ENCODE peak calls at places on chromosome 20, in nine cellular contexts. One of them, this sample, is unnamed.
A peak's percentile ranks its signal among the peaks of the same experiment; 100 is the strongest.

GRCh38 chr20:44496976-44497375 is 21.3 kb downstream of the TTPAL start:
- DNase-seq in G401: no peak
- DNase-seq in SW480: peak; percentile 64
- DNase-seq in effector CD4-positive, alpha-beta T cell: no peak
- DNase-seq in activated CD4-positive, alpha-beta T cell treated with anti-CD3 and anti-CD28 coated beads, Interleukin-2, amount 50 U/mL, for 1 hour: no peak
- DNase-seq in AG08395: peak; percentile 55
- DNase-seq in brain microvascular endothelial cell: peak; percentile 82
- DNase-seq in LoVo: no peak
- DNase-seq in HTR-8/SVneo: peak; percentile 82
- DNase-seq in this sample: no peak

GRCh38 chr20:62523473-62524203 is 47.8 kb upstream of the GATA5 start:
- DNase-seq in G401: no peak
- DNase-seq in SW480: peak; percentile 98
- DNase-seq in effector CD4-positive, alpha-beta T cell: peak; percentile 12
- DNase-seq in activated CD4-positive, alpha-beta T cell treated with anti-CD3 and anti-CD28 coated beads, Interleukin-2, amount 50 U/mL, for 1 hour: peak; percentile 36
- DNase-seq in AG08395: peak; percentile 22
- DNase-seq in brain microvascular endothelial cell: no peak
- DNase-seq in LoVo: peak; percentile 60
- DNase-seq in HTR-8/SVneo: no peak
- DNase-seq in this sample: peak; percentile 55

GRCh38 chr20:38658879-38659612 is 57.4 kb downstream of the ARHGAP40 start:
- DNase-seq in G401: peak; percentile 45
- DNase-seq in SW480: peak; percentile 73
- DNase-seq in effector CD4-positive, alpha-beta T cell: peak; percentile 10
- DNase-seq in activated CD4-positive, alpha-beta T cell treated with anti-CD3 and anti-CD28 coated beads, Interleukin-2, amount 50 U/mL, for 1 hour: peak; percentile 35
- DNase-seq in AG08395: peak; percentile 43
- DNase-seq in brain microvascular endothelial cell: no peak
- DNase-seq in LoVo: peak; percentile 37
- DNase-seq in HTR-8/SVneo: peak; percentile 78
- DNase-seq in this sample: peak; percentile 44

GRCh38 chr20:2753456-2754040 is 46.9 kb downstream of the CPXM1 start:
- DNase-seq in G401: no peak
- DNase-seq in SW480: no peak
- DNase-seq in effector CD4-positive, alpha-beta T cell: no peak
- DNase-seq in activated CD4-positive, alpha-beta T cell treated with anti-CD3 and anti-CD28 coated beads, Interleukin-2, amount 50 U/mL, for 1 hour: no peak
- DNase-seq in AG08395: no peak
- DNase-seq in brain microvascular endothelial cell: no peak
- DNase-seq in LoVo: no peak
- DNase-seq in HTR-8/SVneo: no peak
- DNase-seq in this sample: no peak

GRCh38 chr20:32158943-32159660 is 48.4 kb downstream of the PLAGL2 start:
- DNase-seq in G401: no peak
- DNase-seq in SW480: no peak
- DNase-seq in effector CD4-positive, alpha-beta T cell: no peak
- DNase-seq in activated CD4-positive, alpha-beta T cell treated with anti-CD3 and anti-CD28 coated beads, Interleukin-2, amount 50 U/mL, for 1 hour: no peak
- DNase-seq in AG08395: no peak
- DNase-seq in brain microvascular endothelial cell: no peak
- DNase-seq in LoVo: no peak
- DNase-seq in HTR-8/SVneo: no peak
- DNase-seq in this sample: no peak

GRCh38 chr20:11553603-11554002 is 364.1 kb upstream of the BTBD3 start:
- DNase-seq in G401: peak; percentile 67
- DNase-seq in SW480: peak; percentile 23
- DNase-seq in effector CD4-positive, alpha-beta T cell: no peak
- DNase-seq in activated CD4-positive, alpha-beta T cell treated with anti-CD3 and anti-CD28 coated beads, Interleukin-2, amount 50 U/mL, for 1 hour: no peak
- DNase-seq in AG08395: peak; percentile 35
- DNase-seq in brain microvascular endothelial cell: no peak
- DNase-seq in LoVo: no peak
- DNase-seq in HTR-8/SVneo: no peak
- DNase-seq in this sample: no peak

GRCh38 chr20:26169506-26169905 is 472.9 kb upstream of the ZNF337 start:
- DNase-seq in G401: no peak
- DNase-seq in SW480: no peak
- DNase-seq in effector CD4-positive, alpha-beta T cell: no peak
- DNase-seq in activated CD4-positive, alpha-beta T cell treated with anti-CD3 and anti-CD28 coated beads, Interleukin-2, amount 50 U/mL, for 1 hour: no peak
- DNase-seq in AG08395: peak; percentile 8
- DNase-seq in brain microvascular endothelial cell: no peak
- DNase-seq in LoVo: no peak
- DNase-seq in HTR-8/SVneo: peak; percentile 13
- DNase-seq in this sample: no peak

GRCh38 chr20:25296094-25297093 is 48.5 kb downstream of the PYGB start:
- DNase-seq in G401: no peak
- DNase-seq in SW480: peak; percentile 56
- DNase-seq in effector CD4-positive, alpha-beta T cell: no peak
- DNase-seq in activated CD4-positive, alpha-beta T cell treated with anti-CD3 and anti-CD28 coated beads, Interleukin-2, amount 50 U/mL, for 1 hour: no peak
- DNase-seq in AG08395: peak; percentile 46
- DNase-seq in brain microvascular endothelial cell: no peak
- DNase-seq in LoVo: no peak
- DNase-seq in HTR-8/SVneo: no peak
- DNase-seq in this sample: no peak

GRCh38 chr20:32619586-32619985 is 34.5 kb upstream of the NOL4L start:
- DNase-seq in G401: no peak
- DNase-seq in SW480: no peak
- DNase-seq in effector CD4-positive, alpha-beta T cell: no peak
- DNase-seq in activated CD4-positive, alpha-beta T cell treated with anti-CD3 and anti-CD28 coated beads, Interleukin-2, amount 50 U/mL, for 1 hour: no peak
- DNase-seq in AG08395: no peak
- DNase-seq in brain microvascular endothelial cell: no peak
- DNase-seq in LoVo: no peak
- DNase-seq in HTR-8/SVneo: no peak
- DNase-seq in this sample: no peak

GRCh38 chr20:38790210-38791053 is 15.1 kb upstream of the PPP1R16B start:
- DNase-seq in G401: peak; percentile 23
- DNase-seq in SW480: peak; percentile 79
- DNase-seq in effector CD4-positive, alpha-beta T cell: no peak
- DNase-seq in activated CD4-positive, alpha-beta T cell treated with anti-CD3 and anti-CD28 coated beads, Interleukin-2, amount 50 U/mL, for 1 hour: no peak
- DNase-seq in AG08395: peak; percentile 12
- DNase-seq in brain microvascular endothelial cell: peak; percentile 25
- DNase-seq in LoVo: no peak
- DNase-seq in HTR-8/SVneo: no peak
- DNase-seq in this sample: peak; percentile 58